ENCODE peak calls at places on chromosome 14, in six cellular contexts. D is nucleus accumbens; P is stimulated activated CD4-positive, alpha-beta T cell treated with anti-CD3 and anti-CD28 coated beads, Interleukin-2, amount 100 ng/mL, for 24 hours; V is RWPE1; E is GM23338; U is smooth muscle cell of the brain vasculature. C is an unnamed sample.

GRCh38 chr14:102527255-102528232 is 18.0 kb upstream of the ANKRD9 start:
- DNase-seq in D (no peak), P (no peak), V (peak), E (no peak), U (no peak), C (no peak)

GRCh38 chr14:91116913-91117588 is 3.2 kb downstream of the DGLUCY start:
- DNase-seq in D (no peak), P (peak), V (no peak), E (no peak), U (no peak), C (no peak)

GRCh38 chr14:54338696-54339317 is 58.0 kb upstream of the CDKN3 start:
- DNase-seq in D (no peak), P (no peak), V (peak), E (peak), U (no peak), C (no peak)

GRCh38 chr14:86961106-86961716 is 1031.8 kb downstream of the GALC start:
- DNase-seq in D (no peak), P (no peak), V (peak), E (peak), U (no peak), C (no peak)

GRCh38 chr14:61186341-61186740 is 94.8 kb downstream of the TMEM30B start:
- DNase-seq in D (no peak), P (no peak), V (no peak), E (no peak), U (no peak), C (no peak)

GRCh38 chr14:102373110-102373509 is 10.4 kb downstream of the TECPR2 start:
- DNase-seq in D (no peak), P (no peak), V (no peak), E (no peak), U (no peak), C (no peak)

GRCh38 chr14:91373591-91374245 is 43.9 kb downstream of the CCDC88C start:
- DNase-seq in D (no peak), P (peak), V (no peak), E (no peak), U (no peak), C (no peak)

GRCh38 chr14:103530390-103530789 is 1.4 kb downstream of the TRMT61A start:
- DNase-seq in D (no peak), P (no peak), V (peak), E (peak), U (no peak), C (peak)

GRCh38 chr14:90275455-90275814 is 19.1 kb downstream of the PSMC1 start:
- DNase-seq in D (no peak), P (no peak), V (no peak), E (no peak), U (no peak), C (no peak)

GRCh38 chr14:21711360-21711961 is 37.8 kb upstream of the OR4E1 start:
- DNase-seq in D (no peak), P (peak), V (peak), E (peak), U (peak), C (no peak)

GRCh38 chr14:91387996-91388395 is 29.6 kb downstream of the CCDC88C start:
- DNase-seq in D (no peak), P (no peak), V (no peak), E (no peak), U (no peak), C (no peak)

GRCh38 chr14:34111933-34112332 is 161.1 kb upstream of the EGLN3 start:
- DNase-seq in D (no peak), P (no peak), V (no peak), E (peak), U (no peak), C (no peak)

GRCh38 chr14:45085004-45085403 is 1.1 kb downstream of the PRPF39 start:
- DNase-seq in D (no peak), P (no peak), V (no peak), E (no peak), U (no peak), C (no peak)

GRCh38 chr14:104346112-104346462 is 207.7 kb downstream of the KIF26A start:
- DNase-seq in D (no peak), P (no peak), V (peak), E (no peak), U (no peak), C (no peak)

GRCh38 chr14:68247867-68248266 is 428.3 kb downstream of the RAD51B start:
- DNase-seq in D (no peak), P (no peak), V (no peak), E (no peak), U (no peak), C (no peak)

GRCh38 chr14:37889087-37889486 is 293.7 kb downstream of the TTC6 start:
- DNase-seq in D (no peak), P (no peak), V (no peak), E (no peak), U (no peak), C (no peak)

GRCh38 chr14:54653764-54654469 is 87.0 kb downstream of the SAMD4A start:
- DNase-seq in D (no peak), P (no peak), V (no peak), E (no peak), U (peak), C (peak)

C was measured in left ventricle myocardium superior.